ENCODE peak calls at places on chromosomes 1 and 21, in ten cellular contexts. X, Z, W, A, G, D, F, R, U and Y are unnamed samples.

GRCh38 chr1:224317383-224318045 is 12.5 kb downstream of the NVL start:
- DNase-seq in X (no peak), Z (no peak), W (no peak), A (no peak), G (no peak), D (no peak), F (no peak), R (no peak), U (no peak), Y (no peak)

GRCh38 chr1:200279810-200280411 is 129.9 kb downstream of the ZNF281 start:
- DNase-seq in X (peak; percentile 53), Z (no peak), W (peak; percentile 65), A (no peak), G (peak; percentile 84), D (peak; percentile 81), F (no peak), R (no peak), U (no peak), Y (no peak)

GRCh38 chr1:27575861-27576331 is 28.0 kb downstream of the AHDC1 start:
- DNase-seq in X (peak; percentile 54), Z (peak; percentile 78), W (peak; percentile 89), A (no peak), G (peak; percentile 85), D (peak; percentile 61), F (peak; percentile 90), R (peak; percentile 84), U (no peak), Y (peak; percentile 94)

GRCh38 chr1:233782932-233783586 is 121.4 kb upstream of the SLC35F3 start:
- DNase-seq in X (no peak), Z (no peak), W (no peak), A (no peak), G (no peak), D (no peak), F (no peak), R (no peak), U (no peak), Y (no peak)

GRCh38 chr21:38833122-38833521 is 27.4 kb downstream of the ETS2 start:
- DNase-seq in X (no peak), Z (no peak), W (no peak), A (no peak), G (peak; percentile 43), D (no peak), F (no peak), R (no peak), U (no peak), Y (no peak)

GRCh38 chr1:54461731-54462596 is 55.8 kb upstream of the SSBP3 start:
- DNase-seq in X (no peak), Z (no peak), W (no peak), A (no peak), G (no peak), D (no peak), F (peak; percentile 48), R (no peak), U (no peak), Y (peak; percentile 44)

GRCh38 chr1:169289016-169289415 is 78.6 kb downstream of the NME7 start:
- DNase-seq in X (no peak), Z (no peak), W (no peak), A (no peak), G (no peak), D (no peak), F (no peak), R (no peak), U (no peak), Y (no peak)

GRCh38 chr1:172948457-172948856 is 102.3 kb downstream of the TNFSF18 start:
- DNase-seq in X (peak; percentile 92), Z (no peak), W (no peak), A (no peak), G (no peak), D (peak; percentile 54), F (no peak), R (no peak), U (no peak), Y (no peak)

GRCh38 chr1:162135271-162135775 is 65.8 kb downstream of the NOS1AP start:
- DNase-seq in X (no peak), Z (no peak), W (no peak), A (no peak), G (no peak), D (no peak), F (no peak), R (no peak), U (no peak), Y (no peak)

GRCh38 chr1:232629250-232630046 is 485 bp downstream of the SIPA1L2 start:
- DNase-seq in X (peak; percentile 32), Z (peak; percentile 29), W (peak; percentile 29), A (no peak), G (peak; percentile 67), D (peak; percentile 35), F (peak; percentile 77), R (peak; percentile 71), U (no peak), Y (peak; percentile 40)

GRCh38 chr1:232628335-232629214 is 1.4 kb downstream of the SIPA1L2 start:
- DNase-seq in X (peak; percentile 26), Z (no peak), W (no peak), A (no peak), G (no peak), D (peak; percentile 67), F (no peak), R (no peak), U (no peak), Y (no peak)

GRCh38 chr1:232626452-232626851 is 3.5 kb downstream of the SIPA1L2 start:
- DNase-seq in X (no peak), Z (no peak), W (no peak), A (no peak), G (no peak), D (no peak), F (no peak), R (no peak), U (no peak), Y (no peak)

GRCh38 chr1:232627171-232627570 is 2.8 kb downstream of the SIPA1L2 start:
- DNase-seq in X (no peak), Z (no peak), W (no peak), A (no peak), G (no peak), D (no peak), F (no peak), R (no peak), U (no peak), Y (no peak)

GRCh38 chr1:232627645-232628334 is 2.1 kb downstream of the SIPA1L2 start:
- DNase-seq in X (peak; percentile 67), Z (no peak), W (peak; percentile 36), A (no peak), G (no peak), D (peak; percentile 25), F (no peak), R (no peak), U (no peak), Y (no peak)
- TF ChIP-seq CTCF in X (peak; percentile 69), Z (peak; percentile 14), W (peak; percentile 50), A (peak; percentile 38), G (peak; percentile 37), D (peak; percentile 25), F (peak; percentile 52), R (peak; percentile 47), U (peak; percentile 34), Y (peak; percentile 28)

GRCh38 chr1:89112871-89113613 is 12.9 kb downstream of the GBP2 start:
- DNase-seq in X (no peak), Z (no peak), W (no peak), A (no peak), G (no peak), D (no peak), F (no peak), R (no peak), U (no peak), Y (no peak)

DNA sequence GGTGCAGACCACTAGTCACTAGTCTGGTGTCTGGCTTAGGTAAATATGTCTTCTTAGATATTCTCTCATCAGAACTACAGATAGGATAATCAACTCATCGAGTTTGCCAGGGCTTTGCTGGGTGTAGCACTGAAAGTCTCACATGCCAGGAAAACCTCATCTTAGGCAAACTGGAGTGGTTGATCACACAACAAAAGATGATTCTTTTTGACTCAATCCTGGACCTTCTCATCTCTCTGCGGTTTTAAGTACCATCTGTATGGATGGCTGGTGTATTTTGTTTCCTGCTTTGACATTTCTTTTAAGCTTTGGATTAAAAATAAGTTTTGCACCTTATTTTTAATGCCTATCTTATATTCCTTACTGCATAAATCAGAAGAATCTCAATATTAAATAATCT is 11.3 kb downstream of the GBP2 start:
- DNase-seq in X (no peak), Z (no peak), W (no peak), A (no peak), G (no peak), D (no peak), F (no peak), R (no peak), U (no peak), Y (no peak)
- H3K36me3 ChIP-seq in X (no peaks in the 10 kb centered on the region), Z (no peaks in the 10 kb centered on the region), W (no peaks in the 10 kb centered on the region), A (peaks cover 100% of the 10 kb centered on the region), G (no peaks in the 10 kb centered on the region), D (no peaks in the 10 kb centered on the region), F (peaks cover 97% of the 10 kb centered on the region), R (peaks cover 100% of the 10 kb centered on the region), U (peaks cover 2% of the 10 kb centered on the region), Y (peaks cover 2% of the 10 kb centered on the region)

DNA sequence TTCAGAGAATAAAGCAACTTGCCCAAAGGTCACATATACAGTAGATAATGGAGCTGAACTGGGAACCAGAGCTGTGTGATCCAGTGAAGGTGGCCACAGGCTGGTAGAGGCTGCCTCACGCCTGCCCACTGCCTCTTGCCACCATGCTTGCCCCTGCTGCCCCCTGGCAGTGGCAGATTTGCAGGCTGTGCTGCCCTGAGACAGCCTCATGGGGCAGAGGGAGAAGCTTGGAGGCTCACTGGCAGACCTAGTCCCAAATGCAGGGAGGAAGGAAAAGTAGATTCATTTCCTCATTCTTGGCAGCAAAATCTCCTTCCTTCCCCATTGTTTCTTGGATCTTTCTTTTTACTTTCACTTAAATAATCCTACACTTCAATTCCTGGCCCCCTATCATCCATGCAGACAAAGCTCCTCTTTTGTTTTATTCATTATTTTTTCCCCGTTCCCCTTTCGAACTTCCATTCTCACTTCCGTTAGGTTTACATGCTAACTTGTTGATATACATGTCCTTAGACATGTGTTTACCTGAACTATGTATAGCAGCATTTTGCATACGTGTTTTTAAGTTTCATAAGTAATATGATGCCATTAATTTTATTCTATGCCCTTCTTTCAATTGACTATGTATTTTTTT is 66.9 kb upstream of the LYST start:
- DNase-seq in X (no peak), Z (no peak), W (no peak), A (no peak), G (no peak), D (no peak), F (peak; percentile 70), R (peak; percentile 63), U (no peak), Y (no peak)
- TF ChIP-seq CTCF in X (peak; percentile 49), Z (no peak), W (no peak), A (no peak), G (peak; percentile 30), D (no peak), F (peak; percentile 8), R (no peak), U (no peak), Y (no peak)

GRCh38 chr1:178396789-178397188 is 100.0 kb downstream of the CLEC20A start:
- DNase-seq in X (no peak), Z (no peak), W (no peak), A (no peak), G (no peak), D (no peak), F (no peak), R (no peak), U (no peak), Y (no peak)

GRCh38 chr1:178393370-178393769 is 103.4 kb downstream of the CLEC20A start:
- DNase-seq in X (no peak), Z (no peak), W (no peak), A (no peak), G (no peak), D (no peak), F (no peak), R (no peak), U (no peak), Y (no peak)

GRCh38 chr1:178399177-178399728 is 97.5 kb downstream of the CLEC20A start:
- DNase-seq in X (peak; percentile 52), Z (no peak), W (no peak), A (no peak), G (no peak), D (no peak), F (no peak), R (no peak), U (no peak), Y (no peak)

GRCh38 chr1:178397678-178398077 is 99.1 kb downstream of the CLEC20A start:
- DNase-seq in X (peak; percentile 89), Z (no peak), W (no peak), A (no peak), G (no peak), D (peak; percentile 9), F (no peak), R (no peak), U (no peak), Y (no peak)
- H3K36me3 ChIP-seq in X (peaks cover 4% of the 10 kb centered on the region), Z (no peaks in the 10 kb centered on the region), W (no peaks in the 10 kb centered on the region), A (no peaks in the 10 kb centered on the region), G (no peaks in the 10 kb centered on the region), D (no peaks in the 10 kb centered on the region), F (no peaks in the 10 kb centered on the region), R (no peaks in the 10 kb centered on the region), U (no peaks in the 10 kb centered on the region), Y (no peaks in the 10 kb centered on the region)